ENCODE peak calls at places on chromosomes 2 and 18, in nine cellular contexts. M is lower lobe of right lung, R is HFFc6, O is HFF-Myc, J is epithelial cell of esophagus, X is foreskin fibroblast, Y is Calu3, I is AG09309, G is tibial nerve. W is an unnamed sample.

GRCh38 chr18:13982136-13982535 is 66.8 kb upstream of the MC2R start:
- DNase-seq in O (no peak), J (no peak), M (no peak), I (no peak), R (no peak), G (no peak), X (no peak), Y (no peak), W (no peak)

GRCh38 chr2:48849770-48850169 is 94.2 kb upstream of the LHCGR start:
- DNase-seq in G (no peak), J (peak), O (no peak), I (no peak), Y (no peak), M (no peak), X (peak), R (no peak), W (no peak)

GRCh38 chr18:68724021-68724420 is 9.1 kb upstream of the TMX3 start:
- DNase-seq in O (no peak), R (no peak), M (no peak), I (no peak), G (no peak), J (no peak), X (no peak), Y (no peak), W (no peak)

GRCh38 chr2:171810409-171810993 is 83.5 kb downstream of the SLC25A12 start:
- DNase-seq in J (no peak), M (no peak), O (peak), X (peak), R (no peak), I (no peak), G (no peak), Y (no peak), W (no peak)

GRCh38 chr2:152298754-152299153 is 36.2 kb upstream of the FMNL2 start:
- DNase-seq in R (no peak), J (peak), I (no peak), O (no peak), G (no peak), Y (no peak), M (no peak), X (peak), W (no peak)

GRCh38 chr2:40244251-40245010 is 207.5 kb downstream of the SLC8A1 start:
- DNase-seq in O (no peak), G (peak), J (peak), I (peak), R (peak), Y (peak), M (peak), X (peak), W (no peak)

GRCh38 chr2:180505203-180505602 is 475.2 kb upstream of the UBE2E3 start:
- DNase-seq in M (no peak), G (no peak), O (no peak), R (peak), I (no peak), J (peak), Y (no peak), X (no peak), W (no peak)

GRCh38 chr2:43065871-43066270 is 160.5 kb downstream of the ZFP36L2 start:
- DNase-seq in R (no peak), J (no peak), G (no peak), M (no peak), I (no peak), X (no peak), O (no peak), Y (no peak), W (peak)

GRCh38 chr2:202157211-202157985 is 81.0 kb downstream of the SUMO1 start:
- DNase-seq in J (no peak), G (no peak), O (no peak), I (no peak), Y (no peak), M (no peak), X (no peak), R (no peak), W (no peak)

GRCh38 chr2:202339052-202339870 is 36.9 kb upstream of the BMPR2 start:
- DNase-seq in O (no peak), G (no peak), Y (no peak), M (no peak), I (no peak), X (peak), J (peak), R (peak), W (no peak)

GRCh38 chr2:102235491-102235890 is 48.7 kb downstream of the IL1RL2 start:
- DNase-seq in I (no peak), Y (peak), M (no peak), J (peak), R (no peak), X (no peak), G (no peak), O (no peak), W (no peak)

GRCh38 chr2:62705859-62706720 is 577 bp downstream of the EHBP1 start:
- DNase-seq in G (peak), Y (peak), I (no peak), R (peak), J (peak), O (no peak), X (peak), M (peak), W (peak)

GRCh38 chr2:205053827-205054410 is 508.6 kb downstream of the PARD3B start:
- DNase-seq in I (no peak), G (no peak), O (no peak), Y (no peak), M (no peak), J (no peak), X (no peak), R (no peak), W (no peak)

GRCh38 chr2:11348209-11348749 is 3.8 kb upstream of the ROCK2 start:
- DNase-seq in X (no peak), O (no peak), R (no peak), J (no peak), I (no peak), G (no peak), Y (no peak), M (no peak), W (no peak)

GRCh38 chr2:127659408-127660290 is 13.7 kb downstream of the GPR17 start:
- DNase-seq in O (no peak), J (no peak), M (peak), R (no peak), X (no peak), I (no peak), G (no peak), Y (no peak), W (peak)

GRCh38 chr2:97951155-97951670 is 44.5 kb downstream of the TMEM131 start:
- DNase-seq in J (peak), I (no peak), G (no peak), Y (no peak), R (no peak), O (no peak), X (no peak), M (no peak), W (no peak)

GRCh38 chr2:181371782-181372292 is 85.3 kb upstream of the ITGA4 start:
- DNase-seq in I (no peak), O (peak), X (peak), R (peak), M (no peak), G (no peak), J (no peak), Y (no peak), W (no peak)

GRCh38 chr2:58042486-58042970 is 4.1 kb upstream of the VRK2 start:
- DNase-seq in R (peak), G (no peak), J (peak), X (peak), M (no peak), Y (peak), I (peak), O (peak), W (no peak)

GRCh38 chr2:168490015-168490874 is 34.2 kb downstream of the CERS6 start:
- DNase-seq in Y (no peak), O (peak), R (peak), X (peak), I (no peak), G (no peak), J (peak), M (no peak), W (no peak)

GRCh38 chr2:222903234-222904220 is 42.7 kb downstream of the ACSL3 start:
- DNase-seq in M (no peak), J (peak), O (no peak), X (peak), Y (peak), R (peak), I (no peak), G (peak), W (no peak)

DNA sequence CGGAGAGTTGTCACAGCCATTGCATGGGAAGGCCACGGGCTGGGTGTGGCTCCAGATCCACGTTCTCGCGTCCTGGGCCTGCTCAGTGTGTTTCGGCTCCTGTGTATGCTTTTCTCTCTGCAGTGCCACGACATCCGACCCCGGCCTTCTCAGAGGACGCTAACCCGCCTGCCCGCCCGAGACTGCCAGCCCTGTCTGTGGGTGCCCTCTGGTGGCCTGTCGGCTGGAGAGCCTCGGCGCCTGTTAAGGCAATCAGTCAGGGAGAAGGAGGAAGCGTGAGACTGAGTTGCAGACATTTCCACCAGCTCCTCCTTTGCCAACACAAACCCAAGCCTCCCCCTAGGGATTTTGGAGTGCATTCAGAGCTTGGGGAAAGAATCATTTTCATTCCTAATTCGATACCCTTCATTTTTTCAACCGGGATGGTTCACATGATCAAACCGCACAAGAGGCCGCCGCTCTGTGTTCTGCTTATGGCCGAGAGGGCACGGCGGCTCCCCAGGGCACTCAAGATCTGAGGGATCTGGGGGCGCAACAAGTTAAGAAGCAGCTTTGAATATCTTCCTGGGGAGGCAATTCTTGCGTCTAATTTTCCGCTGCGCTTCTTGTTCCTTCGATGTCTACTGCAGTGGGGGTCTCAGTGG is 37.5 kb upstream of the ZBTB7C start:
- DNase-seq in J (peak), O (no peak), M (peak), I (no peak), Y (peak), G (peak), X (peak), R (peak), W (no peak)
- TF ChIP-seq CTCF in J (peak), O (peak), M (peak), I (peak), Y (peak), G (peak), X (peak), R (peak), W (peak)

DNA sequence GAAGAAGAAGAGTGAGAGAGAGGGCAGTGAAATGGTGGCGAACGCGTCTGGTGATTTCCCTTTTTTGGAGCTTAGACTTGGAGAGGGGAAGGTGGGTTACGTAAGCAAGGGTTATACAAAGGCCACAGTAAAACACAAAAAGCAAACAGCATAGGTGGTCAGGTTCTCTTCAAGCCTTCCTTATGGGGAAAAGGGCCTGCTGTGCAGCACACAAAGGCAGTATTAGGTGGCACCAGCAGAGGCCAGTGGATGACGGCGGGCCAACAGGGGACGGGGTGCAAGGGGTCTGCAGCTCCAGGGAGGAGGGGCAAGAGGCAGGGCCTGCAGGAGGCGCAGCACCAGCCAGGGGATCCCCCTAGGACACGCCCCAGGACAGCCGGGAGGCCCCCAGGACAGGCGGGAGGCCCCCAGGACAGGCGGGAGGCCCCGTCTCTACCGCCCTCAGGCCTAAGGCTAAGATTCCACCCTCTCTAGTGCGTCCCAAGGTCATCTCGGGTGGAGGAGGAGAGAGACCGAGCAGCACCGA is 32.6 kb upstream of the NPC1 start:
- DNase-seq in G (no peak), R (no peak), X (no peak), I (no peak), J (no peak), O (no peak), M (peak), Y (peak), W (no peak)
- TF ChIP-seq CTCF in G (no peak), R (peak), X (peak), I (no peak), J (no peak), O (no peak), M (no peak), Y (no peak), W (no peak)

GRCh38 chr2:187500585-187501359 is 52.7 kb upstream of the CALCRL start:
- DNase-seq in O (no peak), X (peak), R (peak), M (no peak), I (peak), Y (peak), G (no peak), J (peak), W (no peak)
- TF ChIP-seq CTCF in O (peak), X (peak), R (peak), M (peak), I (peak), Y (peak), G (no peak), J (no peak), W (peak)

DNA sequence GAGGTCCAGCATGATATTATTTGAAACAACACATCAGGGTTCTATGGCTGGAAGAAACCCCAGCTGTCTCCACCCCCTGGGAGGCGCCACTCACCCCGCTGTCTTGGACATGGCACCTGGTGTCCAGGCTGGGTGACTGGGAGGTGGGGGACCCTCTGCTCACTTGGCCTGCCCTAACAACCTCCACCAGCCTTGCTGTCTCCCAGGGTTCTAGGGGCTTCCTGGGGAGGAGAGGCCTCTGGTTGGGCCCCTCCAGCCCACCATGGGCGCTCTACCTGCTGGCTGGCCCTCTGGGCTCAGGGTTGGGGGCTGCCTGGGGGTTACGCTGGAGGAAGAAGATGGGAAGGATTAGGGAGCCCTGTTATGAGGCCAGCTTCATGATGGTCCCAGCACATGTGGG is 16.3 kb downstream of the PER2 start:
- DNase-seq in X (no peak), M (peak), I (no peak), Y (no peak), G (no peak), R (no peak), O (no peak), J (no peak), W (no peak)
- TF ChIP-seq CTCF in X (no peak), M (no peak), I (no peak), Y (no peak), G (no peak), R (no peak), O (no peak), J (no peak), W (no peak)

DNA sequence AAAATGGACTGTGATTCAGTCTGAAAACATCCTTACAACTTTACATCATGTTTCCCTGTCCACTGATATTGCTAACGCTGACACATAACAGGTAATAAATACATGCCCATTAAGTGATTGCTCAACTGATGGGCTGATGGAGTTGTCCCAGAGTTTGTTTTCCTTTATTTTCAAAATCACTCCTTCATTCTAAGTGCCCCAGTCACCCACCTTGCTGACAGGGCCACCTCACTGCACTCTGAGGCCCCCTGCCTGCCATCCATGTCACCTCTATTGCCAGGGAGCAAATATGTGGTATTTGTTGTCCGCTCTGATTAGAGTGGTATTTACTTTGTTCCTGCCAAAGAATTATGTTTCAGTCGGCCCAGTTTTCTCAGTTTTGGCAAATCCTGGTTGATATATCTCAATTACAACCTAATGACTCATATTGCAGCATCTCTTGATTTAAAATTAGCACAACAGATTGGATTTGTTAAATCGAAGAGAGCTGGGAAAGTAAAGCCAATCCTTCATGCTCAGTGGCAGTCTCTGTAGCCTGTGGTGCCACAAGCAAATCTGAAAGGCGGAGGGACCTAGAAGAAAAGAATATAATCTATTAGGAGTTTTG is 105.1 kb downstream of the RDH14 start:
- DNase-seq in M (no peak), G (no peak), J (peak), I (no peak), R (peak), X (peak), Y (peak), O (no peak), W (no peak)
- TF ChIP-seq CTCF in M (no peak), G (no peak), J (peak), I (peak), R (peak), X (peak), Y (no peak), O (peak), W (peak)

DNA sequence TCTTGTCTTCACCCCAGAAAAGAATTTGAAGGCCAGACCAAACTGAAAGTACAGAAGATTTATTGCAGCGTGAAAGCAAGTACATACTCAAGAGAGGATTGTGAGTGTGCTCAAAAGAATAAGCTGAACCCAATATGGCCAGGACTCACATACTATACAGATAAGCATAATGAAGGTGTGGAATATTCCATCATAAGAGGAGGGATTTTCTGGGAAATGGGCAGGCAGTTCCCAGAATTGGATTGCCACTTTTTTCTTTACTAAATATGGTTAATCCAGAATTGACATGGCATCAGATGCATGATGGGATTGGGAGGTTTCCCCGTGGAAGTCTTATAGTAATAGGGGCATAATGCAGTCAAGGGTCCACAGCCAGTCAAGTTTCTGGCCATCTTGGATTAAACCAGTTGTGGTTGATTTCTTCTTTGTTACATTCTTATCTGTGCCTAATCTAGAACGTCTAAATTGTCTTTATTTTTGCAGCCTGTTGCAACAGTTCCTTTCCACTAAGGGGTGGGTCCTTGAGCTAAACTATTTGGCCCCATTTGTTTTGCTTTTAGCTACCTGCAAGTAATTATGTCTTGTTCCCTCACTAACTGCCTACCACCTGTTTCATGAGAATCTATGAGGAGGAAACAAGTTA is 9.0 kb downstream of the SP140L start:
- DNase-seq in X (no peak), Y (no peak), M (no peak), R (no peak), J (no peak), O (no peak), G (no peak), I (no peak), W (no peak)
- TF ChIP-seq CTCF in X (no peak), Y (no peak), M (no peak), R (no peak), J (no peak), O (no peak), G (no peak), I (no peak), W (no peak)

DNA sequence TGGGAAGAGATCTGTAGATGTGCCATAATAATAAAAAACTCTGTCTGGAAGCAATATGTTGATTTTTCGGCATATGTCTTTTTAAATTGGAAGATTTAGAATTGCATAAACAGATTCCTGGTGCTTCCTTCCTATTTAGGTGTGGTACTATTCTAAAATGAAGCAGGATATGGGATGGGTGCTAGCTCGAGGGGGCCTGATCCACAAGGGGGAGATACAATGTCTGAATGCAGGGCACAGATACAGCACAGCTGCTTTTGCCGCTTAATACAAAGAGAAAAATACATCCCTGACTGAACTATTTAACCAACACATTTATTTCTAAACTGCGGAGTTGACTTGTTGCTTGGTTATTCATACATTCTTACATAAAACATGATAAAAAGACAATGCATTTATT is 169.1 kb downstream of the TMEFF2 start:
- DNase-seq in I (no peak), O (no peak), M (no peak), G (no peak), Y (no peak), X (no peak), R (no peak), J (no peak), W (no peak)
- TF ChIP-seq CTCF in I (no peak), O (peak), M (peak), G (no peak), Y (no peak), X (no peak), R (no peak), J (no peak), W (no peak)

W was measured in chondrocyte.